ENCODE peak calls at places on chromosomes 1 and 21, in six cellular contexts. One of them, this sample, is unnamed.

GRCh38 chr1:110960777-110961420 is 2.8 kb downstream of the LRIF1 start:
- DNase-seq in Calu3: no peak
- DNase-seq in hypothalamus: no peak
- DNase-seq in HuH-7: no peak
- DNase-seq in T-helper 2 cell treated with Interferon-gamma antibody and Interleukin-4, amounts not matched to agents 5 μg/mL and 100 μg/mL, for 36 hours: no peak
- DNase-seq in esophagus squamous epithelium: no peak
- DNase-seq in this sample: no peak

GRCh38 chr1:24294757-24295371 is 24.3 kb upstream of the GRHL3 start:
- DNase-seq in T-helper 2 cell treated with Interferon-gamma antibody and Interleukin-4, amounts not matched to agents 5 μg/mL and 100 μg/mL, for 36 hours: no peak
- DNase-seq in esophagus squamous epithelium: no peak
- DNase-seq in HuH-7: no peak
- DNase-seq in Calu3: no peak
- DNase-seq in hypothalamus: no peak
- DNase-seq in this sample: peak; percentile 84

GRCh38 chr1:40651138-40651857 is 14.2 kb downstream of the RIMS3 start:
- DNase-seq in T-helper 2 cell treated with Interferon-gamma antibody and Interleukin-4, amounts not matched to agents 5 μg/mL and 100 μg/mL, for 36 hours: no peak
- DNase-seq in Calu3: peak; percentile 22
- DNase-seq in hypothalamus: no peak
- DNase-seq in esophagus squamous epithelium: no peak
- DNase-seq in HuH-7: no peak
- DNase-seq in this sample: no peak

GRCh38 chr21:35932232-35932911 is 128.0 kb downstream of the SETD4 start:
- DNase-seq in esophagus squamous epithelium: no peak
- DNase-seq in hypothalamus: no peak
- DNase-seq in HuH-7: no peak
- DNase-seq in T-helper 2 cell treated with Interferon-gamma antibody and Interleukin-4, amounts not matched to agents 5 μg/mL and 100 μg/mL, for 36 hours: no peak
- DNase-seq in Calu3: no peak
- DNase-seq in this sample: peak; percentile 92

GRCh38 chr1:230834292-230834691 is 34.0 kb downstream of the C1orf198 start:
- DNase-seq in hypothalamus: no peak
- DNase-seq in esophagus squamous epithelium: no peak
- DNase-seq in HuH-7: no peak
- DNase-seq in T-helper 2 cell treated with Interferon-gamma antibody and Interleukin-4, amounts not matched to agents 5 μg/mL and 100 μg/mL, for 36 hours: no peak
- DNase-seq in Calu3: no peak
- DNase-seq in this sample: no peak

GRCh38 chr1:50959303-50959912 is 659 bp downstream of the FAF1 start:
- DNase-seq in HuH-7: peak; percentile 19
- DNase-seq in T-helper 2 cell treated with Interferon-gamma antibody and Interleukin-4, amounts not matched to agents 5 μg/mL and 100 μg/mL, for 36 hours: no peak
- DNase-seq in Calu3: no peak
- DNase-seq in hypothalamus: no peak
- DNase-seq in esophagus squamous epithelium: no peak
- DNase-seq in this sample: peak; percentile 54

GRCh38 chr1:46516140-46516539 is 26.5 kb downstream of the DMBX1 start:
- DNase-seq in hypothalamus: no peak
- DNase-seq in esophagus squamous epithelium: no peak
- DNase-seq in T-helper 2 cell treated with Interferon-gamma antibody and Interleukin-4, amounts not matched to agents 5 μg/mL and 100 μg/mL, for 36 hours: no peak
- DNase-seq in HuH-7: no peak
- DNase-seq in Calu3: no peak
- DNase-seq in this sample: no peak

GRCh38 chr1:156858959-156859522 is at the start of gene INSRR:
- DNase-seq in hypothalamus: no peak
- DNase-seq in HuH-7: peak; percentile 51
- DNase-seq in Calu3: no peak
- DNase-seq in esophagus squamous epithelium: no peak
- DNase-seq in T-helper 2 cell treated with Interferon-gamma antibody and Interleukin-4, amounts not matched to agents 5 μg/mL and 100 μg/mL, for 36 hours: no peak
- DNase-seq in this sample: no peak

GRCh38 chr1:222910699-222911098 is 95.9 kb downstream of the DISP1 start:
- DNase-seq in Calu3: no peak
- DNase-seq in HuH-7: no peak
- DNase-seq in hypothalamus: no peak
- DNase-seq in esophagus squamous epithelium: no peak
- DNase-seq in T-helper 2 cell treated with Interferon-gamma antibody and Interleukin-4, amounts not matched to agents 5 μg/mL and 100 μg/mL, for 36 hours: no peak
- DNase-seq in this sample: peak; percentile 58

GRCh38 chr1:110370827-110371226 is 20.0 kb downstream of the SLC16A4 start:
- DNase-seq in HuH-7: no peak
- DNase-seq in Calu3: no peak
- DNase-seq in T-helper 2 cell treated with Interferon-gamma antibody and Interleukin-4, amounts not matched to agents 5 μg/mL and 100 μg/mL, for 36 hours: peak; percentile 12
- DNase-seq in hypothalamus: no peak
- DNase-seq in esophagus squamous epithelium: no peak
- DNase-seq in this sample: peak; percentile 59

GRCh38 chr1:97202981-97203380 is 481.4 kb downstream of the PTBP2 start:
- DNase-seq in Calu3: no peak
- DNase-seq in HuH-7: no peak
- DNase-seq in hypothalamus: no peak
- DNase-seq in esophagus squamous epithelium: no peak
- DNase-seq in T-helper 2 cell treated with Interferon-gamma antibody and Interleukin-4, amounts not matched to agents 5 μg/mL and 100 μg/mL, for 36 hours: no peak
- DNase-seq in this sample: no peak

GRCh38 chr1:192539450-192540132 is 36.0 kb upstream of the RGS1 start:
- DNase-seq in Calu3: no peak
- DNase-seq in esophagus squamous epithelium: no peak
- DNase-seq in T-helper 2 cell treated with Interferon-gamma antibody and Interleukin-4, amounts not matched to agents 5 μg/mL and 100 μg/mL, for 36 hours: no peak
- DNase-seq in hypothalamus: no peak
- DNase-seq in HuH-7: peak; percentile 9
- DNase-seq in this sample: peak; percentile 99

GRCh38 chr1:221779771-221780170 is 37.9 kb upstream of the DUSP10 start:
- DNase-seq in hypothalamus: no peak
- DNase-seq in HuH-7: no peak
- DNase-seq in esophagus squamous epithelium: no peak
- DNase-seq in Calu3: no peak
- DNase-seq in T-helper 2 cell treated with Interferon-gamma antibody and Interleukin-4, amounts not matched to agents 5 μg/mL and 100 μg/mL, for 36 hours: no peak
- DNase-seq in this sample: no peak

GRCh38 chr1:150548632-150549495 is at the start of gene ADAMTSL4:
- DNase-seq in esophagus squamous epithelium: no peak
- DNase-seq in Calu3: peak; percentile 69
- DNase-seq in T-helper 2 cell treated with Interferon-gamma antibody and Interleukin-4, amounts not matched to agents 5 μg/mL and 100 μg/mL, for 36 hours: no peak
- DNase-seq in HuH-7: peak; percentile 65
- DNase-seq in hypothalamus: no peak
- DNase-seq in this sample: peak; percentile 75

GRCh38 chr1:205335692-205336091 is 14.1 kb upstream of the NUAK2 start:
- DNase-seq in T-helper 2 cell treated with Interferon-gamma antibody and Interleukin-4, amounts not matched to agents 5 μg/mL and 100 μg/mL, for 36 hours: peak; percentile 67
- DNase-seq in esophagus squamous epithelium: no peak
- DNase-seq in hypothalamus: peak; percentile 34
- DNase-seq in Calu3: peak; percentile 95
- DNase-seq in HuH-7: peak; percentile 84
- DNase-seq in this sample: peak; percentile 63

This sample was measured in RPMI7951.